ENCODE peak calls at places on chromosome X, in six cellular contexts. T is K562, H is PC-3, I is Calu3, S is neural crest cell, V is thoracic aorta. U is an unnamed sample.

GRCh38 chrX:44908198-44908597 is 35.2 kb downstream of the KDM6A start:
- DNase-seq in T (no peak), S (no peak), H (no peak), V (no peak), I (no peak), U (no peak)

GRCh38 chrX:119726900-119727555 is 31.4 kb upstream of the SOWAHD start:
- DNase-seq in I (no peak), S (no peak), V (no peak), H (no peak), T (no peak), U (peak)

GRCh38 chrX:130834149-130834548 is 68.9 kb downstream of the ENOX2 start:
- DNase-seq in V (no peak), S (no peak), T (no peak), H (no peak), I (no peak), U (no peak)

GRCh38 chrX:38930474-38930873 is 129.2 kb downstream of the MID1IP1 start:
- DNase-seq in V (no peak), S (no peak), T (no peak), H (no peak), I (no peak), U (no peak)

GRCh38 chrX:19758536-19758935 is 128.9 kb downstream of the SH3KBP1 start:
- DNase-seq in V (no peak), T (no peak), I (no peak), H (peak), S (no peak), U (no peak)

GRCh38 chrX:123993326-123993725 is 31.8 kb downstream of the STAG2 start:
- DNase-seq in H (peak), S (no peak), V (no peak), T (no peak), I (no peak), U (no peak)

GRCh38 chrX:118853596-118853995 is 30.0 kb downstream of the ZCCHC12 start:
- DNase-seq in H (no peak), I (no peak), V (no peak), S (no peak), T (no peak), U (no peak)

GRCh38 chrX:11756354-11757318 is 1.4 kb upstream of the MSL3 start:
- DNase-seq in H (peak), S (no peak), T (no peak), V (no peak), I (no peak), U (no peak)

GRCh38 chrX:155535866-155536265 is 76.9 kb downstream of the TMLHE start:
- DNase-seq in S (no peak), H (peak), I (no peak), V (no peak), T (no peak), U (no peak)

GRCh38 chrX:40721489-40722106 is 13.7 kb downstream of the MED14 start:
- DNase-seq in H (no peak), T (no peak), I (no peak), S (no peak), V (no peak), U (no peak)

GRCh38 chrX:105618393-105619101 is 203.8 kb upstream of the NRK start:
- DNase-seq in I (no peak), V (no peak), S (no peak), H (peak), T (no peak), U (no peak)

GRCh38 chrX:39258331-39258730 is 457.1 kb downstream of the MID1IP1 start:
- DNase-seq in S (no peak), H (no peak), V (no peak), I (no peak), T (peak), U (no peak)

GRCh38 chrX:104482757-104483156 is 83.2 kb upstream of the IL1RAPL2 start:
- DNase-seq in I (no peak), T (peak), V (no peak), S (no peak), H (peak), U (no peak)
- TF ChIP-seq CTCF in I (no peak), T (no peak), V (no peak), S (peak), H (peak), U (no peak)

DNA sequence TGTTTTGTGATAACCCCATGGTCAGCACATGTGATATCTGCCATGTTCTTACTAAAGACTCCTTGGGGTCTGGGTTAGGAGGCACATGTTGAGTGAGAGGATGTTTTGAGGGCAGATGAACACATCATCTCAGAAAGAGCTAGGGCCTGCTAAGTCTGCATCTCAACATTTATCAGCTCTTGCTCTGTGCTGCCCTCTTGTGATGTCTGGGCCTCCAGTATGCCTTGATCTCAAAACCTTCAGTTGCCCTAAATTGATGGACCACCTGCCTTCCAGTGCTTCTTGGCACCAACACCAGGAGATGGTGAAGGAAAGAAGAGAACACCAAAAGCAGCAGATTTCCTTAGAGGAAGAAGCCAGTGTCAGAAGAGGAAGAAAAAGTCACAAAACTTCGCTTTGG is 22.5 kb downstream of the MID1 start:
- DNase-seq in V (no peak), T (no peak), S (no peak), I (peak), H (peak), U (no peak)
- TF ChIP-seq CTCF in V (no peak), T (peak), S (peak), I (peak), H (peak), U (no peak)

GRCh38 chrX:150405576-150405975 is 42.5 kb downstream of the MAMLD1 start:
- DNase-seq in S (no peak), V (no peak), T (peak), I (peak), H (peak), U (no peak)
- TF ChIP-seq CTCF in S (peak), V (no peak), T (peak), I (no peak), H (peak), U (no peak)

GRCh38 chrX:107450823-107451509 is 1.5 kb downstream of the FRMPD3 start:
- DNase-seq in T (peak), I (no peak), S (peak), V (no peak), H (no peak), U (no peak)
- TF ChIP-seq CTCF in T (no peak), I (no peak), S (peak), V (no peak), H (no peak), U (no peak)

GRCh38 chrX:21926527-21927278 is 13.8 kb upstream of the SMS start:
- DNase-seq in I (peak), S (no peak), T (peak), H (peak), V (no peak), U (no peak)
- TF ChIP-seq CTCF in I (no peak), S (no peak), T (no peak), H (no peak), V (no peak), U (no peak)

U was measured in CD4-positive, alpha-beta T cell.